ENCODE peak calls at places on chromosome 5, in four cellular contexts. X is activated naive CD4-positive, alpha-beta T cell treated with anti-CD3 and anti-CD28 coated beads, Interleukin-2, amount 50 U/mL, for 72 hours; P is HFFc6; V is dorsolateral prefrontal cortex. N is an unnamed sample.

GRCh38 chr5:67195406-67196275 is 958 bp downstream of the CD180 start:
- DNase-seq in P (no peak), X (no peak), V (peak; percentile 74), N (no peak)

GRCh38 chr5:147303976-147304375 is 69.2 kb downstream of the STK32A start:
- DNase-seq in X (no peak), V (no peak), P (peak; percentile 74), N (peak; percentile 98)

GRCh38 chr5:173474881-173475287 is 141.6 kb downstream of the BOD1 start:
- DNase-seq in X (no peak), V (no peak), P (peak; percentile 73), N (peak; percentile 23)

GRCh38 chr5:36150676-36151433 is 832 bp downstream of the LMBRD2 start:
- DNase-seq in P (peak; percentile 56), V (peak; percentile 39), X (no peak), N (peak; percentile 46)

GRCh38 chr5:86737579-86737978 is 119.8 kb downstream of the COX7C start:
- DNase-seq in X (no peak), P (no peak), V (no peak), N (no peak)

GRCh38 chr5:113293068-113293571 is 141.7 kb downstream of the TSSK1B start:
- DNase-seq in X (no peak), V (no peak), P (no peak), N (no peak)

GRCh38 chr5:75603421-75603820 is 7.8 kb upstream of the ANKDD1B start:
- DNase-seq in P (peak; percentile 48), V (no peak), X (no peak), N (no peak)

GRCh38 chr5:80569961-80570786 is at the start of gene ANKRD34B:
- DNase-seq in V (no peak), P (no peak), X (no peak), N (no peak)

GRCh38 chr5:116564756-116565593 is 9.6 kb downstream of the SEMA6A start:
- DNase-seq in V (no peak), P (no peak), X (no peak), N (no peak)

GRCh38 chr5:169494383-169495251 is 89.0 kb upstream of the SPDL1 start:
- DNase-seq in P (no peak), X (no peak), V (no peak), N (peak; percentile 15)

GRCh38 chr5:175385691-175386360 is 58.2 kb downstream of the DRD1 start:
- DNase-seq in X (no peak), P (no peak), V (no peak), N (no peak)

GRCh38 chr5:2909035-2909434 is 157.6 kb upstream of the IRX2 start:
- DNase-seq in X (no peak), V (no peak), P (no peak), N (no peak)

GRCh38 chr5:160030631-160031377 is 21.9 kb downstream of the TTC1 start:
- DNase-seq in P (no peak), V (no peak), X (no peak), N (no peak)

N was measured in A172.